ENCODE peak calls at places on chromosomes 5 and 9, in five cellular contexts. M is psoas muscle, V is stomach, G is uterus, P is tibial nerve. K is an unnamed sample.

GRCh38 chr9:85536076-85536475 is 205.7 kb downstream of the AGTPBP1 start:
- DNase-seq in V (no peak), P (no peak), G (no peak), M (no peak), K (no peak)

GRCh38 chr9:8867148-8867547 is 1067.6 kb upstream of the DMAC1 start:
- DNase-seq in V (no peak), G (no peak), P (no peak), M (no peak), K (no peak)

GRCh38 chr5:14880688-14881087 is 9.1 kb upstream of the ANKH start:
- DNase-seq in P (no peak), V (no peak), M (no peak), G (no peak), K (no peak)

GRCh38 chr5:177966009-177966838 is 29.8 kb downstream of the PROP1 start:
- DNase-seq in P (no peak), M (no peak), G (no peak), V (no peak), K (no peak)

GRCh38 chr9:101421653-101422065 is 13.9 kb downstream of the ALDOB start:
- DNase-seq in V (peak), G (no peak), P (no peak), M (no peak), K (no peak)

GRCh38 chr5:66869347-66869746 is 273.2 kb downstream of the MAST4 start:
- DNase-seq in V (no peak), P (no peak), G (no peak), M (no peak), K (no peak)

GRCh38 chr5:13536921-13537320 is 407.6 kb downstream of the DNAH5 start:
- DNase-seq in M (no peak), P (no peak), G (no peak), V (no peak), K (no peak)

GRCh38 chr9:18384066-18384465 is 89.9 kb upstream of the ADAMTSL1 start:
- DNase-seq in G (no peak), V (no peak), M (no peak), P (no peak), K (no peak)

GRCh38 chr5:91706785-91707520 is 323.8 kb upstream of the ARRDC3 start:
- DNase-seq in V (no peak), M (no peak), P (no peak), G (no peak), K (no peak)

GRCh38 chr9:27888661-27889295 is 315.5 kb upstream of the C9orf72 start:
- DNase-seq in M (no peak), V (peak), P (no peak), G (no peak), K (no peak)

GRCh38 chr5:88687253-88687955 is 195.6 kb downstream of the MEF2C start:
- DNase-seq in M (no peak), P (no peak), G (no peak), V (no peak), K (no peak)
- H3K27ac ChIP-seq in M (no peak), P (no peak), G (no peak), V (no peak), K (no peak)

DNA sequence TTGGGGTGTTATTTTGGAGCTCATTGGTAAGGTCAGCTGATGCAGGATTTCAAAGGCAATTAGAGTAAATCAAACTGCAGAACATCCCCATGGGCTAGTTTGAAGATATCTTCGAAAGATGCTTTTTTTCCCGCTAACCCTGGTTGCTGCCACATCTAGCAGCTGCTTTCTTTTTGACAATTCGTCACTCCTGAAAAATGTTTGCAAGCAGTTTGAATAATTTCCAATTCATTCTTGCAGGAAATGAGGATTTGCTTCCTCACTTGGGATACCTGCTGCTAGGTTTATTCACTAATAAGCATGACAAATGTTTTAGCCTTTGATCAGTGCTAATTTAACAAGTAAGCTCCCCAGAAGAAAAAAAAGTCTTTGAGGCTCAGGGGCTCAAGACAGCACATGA is 649.6 kb upstream of the RORB start:
- DNase-seq in G (no peak), M (no peak), P (no peak), V (no peak), K (no peak)
- H3K27ac ChIP-seq in G (no peak), M (no peak), P (no peak), V (no peak), K (no peak)

DNA sequence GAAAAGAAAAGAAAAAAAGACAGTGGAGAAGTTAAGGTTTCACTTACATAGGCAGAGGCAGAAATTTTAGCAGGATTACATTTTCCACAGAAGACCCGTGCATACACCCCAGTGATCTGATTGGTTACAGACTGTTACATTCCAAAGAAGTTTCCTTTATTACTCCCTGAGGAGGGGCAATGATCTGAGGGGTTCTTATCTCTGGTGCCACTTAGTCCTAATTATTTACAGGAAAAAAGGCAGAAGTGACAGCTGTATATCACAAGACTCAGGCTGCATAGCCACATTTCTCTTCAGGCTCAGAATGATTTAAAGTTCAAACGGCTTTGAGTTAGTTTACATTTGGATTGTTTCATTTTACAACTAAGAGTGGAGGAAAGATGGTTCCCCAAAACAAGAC is 17.3 kb downstream of the NAIF1 start:
- DNase-seq in G (no peak), M (no peak), V (no peak), P (no peak), K (no peak)
- H3K27ac ChIP-seq in G (peak), M (peak), V (no peak), P (no peak), K (peak)

GRCh38 chr9:98915599-98915998 is 28.1 kb upstream of the COL15A1 start:
- DNase-seq in P (no peak), G (no peak), M (no peak), V (no peak), K (no peak)

GRCh38 chr9:98912450-98912849 is 31.3 kb upstream of the COL15A1 start:
- DNase-seq in V (no peak), M (no peak), G (no peak), P (no peak), K (no peak)

GRCh38 chr9:98913044-98913443 is 30.7 kb upstream of the COL15A1 start:
- DNase-seq in P (no peak), V (no peak), M (peak), G (no peak), K (no peak)

GRCh38 chr9:98916660-98917059 is 27.0 kb upstream of the COL15A1 start:
- DNase-seq in V (no peak), G (peak), P (peak), M (peak), K (peak)

GRCh38 chr9:98913705-98914104 is 30.0 kb upstream of the COL15A1 start:
- DNase-seq in G (no peak), M (no peak), P (no peak), V (no peak), K (no peak)
- H3K27ac ChIP-seq in G (no peak), M (no peak), P (no peak), V (no peak), K (no peak)